ENCODE peak calls at places on chromosomes 2 and 18, in four cellular contexts. I is CD8-positive, alpha-beta T cell; Y is left ventricle myocardium inferior; D is psoas muscle. A is an unnamed sample. For H3K9me3, the result is how much of the 10 kb centered on the place peaks cover.

GRCh38 chr2:55112229-55113016 is 62.2 kb upstream of the RTN4 start:
- DNase-seq in I (no peak), D (peak), Y (peak), A (peak)

GRCh38 chr2:217277646-217278048 is 417.8 kb upstream of the TNP1 start:
- DNase-seq in D (no peak), I (no peak), Y (no peak), A (peak)

GRCh38 chr2:119066272-119066804 is 92.2 kb downstream of the C1QL2 start:
- DNase-seq in I (no peak), Y (no peak), D (no peak), A (no peak)

GRCh38 chr2:67825476-67825875 is 237.3 kb downstream of the C1D start:
- DNase-seq in Y (no peak), D (no peak), I (no peak), A (peak)

GRCh38 chr2:8315766-8316165 is 366.1 kb upstream of the ID2 start:
- DNase-seq in I (no peak), D (no peak), Y (no peak), A (peak)

GRCh38 chr2:152473151-152473857 is 138.3 kb downstream of the FMNL2 start:
- DNase-seq in D (no peak), I (no peak), Y (no peak), A (no peak)

GRCh38 chr2:144660518-144661316 is 140.8 kb upstream of the ZEB2 start:
- DNase-seq in D (no peak), Y (no peak), I (no peak), A (peak)

GRCh38 chr2:217060951-217061547 is 201.2 kb upstream of the TNP1 start:
- DNase-seq in D (no peak), I (no peak), Y (no peak), A (peak)

GRCh38 chr2:138269726-138270125 is 231.8 kb upstream of the SPOPL start:
- DNase-seq in Y (no peak), D (no peak), I (no peak), A (no peak)

GRCh38 chr2:216888907-216889622 is 29.2 kb upstream of the TNP1 start:
- DNase-seq in I (no peak), D (peak), Y (no peak), A (no peak)

GRCh38 chr2:239311132-239312040 is 89.4 kb downstream of the HDAC4 start:
- DNase-seq in D (peak), Y (peak), I (no peak), A (no peak)

GRCh38 chr2:229408356-229408755 is 137.3 kb upstream of the PID1 start:
- DNase-seq in Y (no peak), I (no peak), D (no peak), A (peak)

GRCh38 chr18:45576906-45577305 is 38.4 kb upstream of the SLC14A2 start:
- DNase-seq in D (no peak), Y (no peak), I (no peak), A (no peak)

GRCh38 chr2:146489386-146489785 is 1355.4 kb upstream of the ACVR2A start:
- DNase-seq in I (no peak), Y (no peak), D (no peak), A (peak)

GRCh38 chr2:222946700-222947278 is 86.0 kb downstream of the ACSL3 start:
- DNase-seq in I (no peak), Y (no peak), D (no peak), A (no peak)

GRCh38 chr2:104945866-104946265 is 92.0 kb downstream of the POU3F3 start:
- DNase-seq in I (no peak), D (no peak), Y (no peak), A (no peak)

GRCh38 chr2:240215676-240216051 is 75.2 kb upstream of the OTOS start:
- DNase-seq in D (no peak), I (no peak), Y (no peak), A (no peak)

GRCh38 chr2:10246370-10246769 is 56.3 kb upstream of the HPCAL1 start:
- DNase-seq in I (no peak), Y (no peak), D (peak), A (no peak)

GRCh38 chr2:53715568-53715967 is 52.0 kb upstream of the CHAC2 start:
- DNase-seq in D (no peak), Y (no peak), I (no peak), A (peak)

GRCh38 chr2:165008916-165009315 is 53.6 kb upstream of the SLC38A11 start:
- DNase-seq in Y (no peak), I (no peak), D (no peak), A (no peak)

GRCh38 chr2:120175000-120175581 is 48.1 kb downstream of the TMEM185B start:
- DNase-seq in Y (no peak), D (no peak), I (no peak), A (peak)

GRCh38 chr2:224252601-224253000 is 149.3 kb downstream of the FAM124B start:
- DNase-seq in I (no peak), Y (no peak), D (no peak), A (no peak)

GRCh38 chr2:217837001-217837491 is 165.7 kb downstream of the TNS1 start:
- DNase-seq in Y (peak), I (no peak), D (peak), A (no peak)

GRCh38 chr2:173860566-173860965 is 104.6 kb downstream of the SP3 start:
- DNase-seq in D (no peak), I (no peak), Y (no peak), A (no peak)

GRCh38 chr2:26172189-26172865 is 561 bp upstream of the GAREM2 start:
- DNase-seq in Y (no peak), D (no peak), I (no peak), A (no peak)

GRCh38 chr2:224062481-224063307 is 23.6 kb upstream of the SERPINE2 start:
- DNase-seq in D (no peak), I (no peak), Y (no peak), A (peak)

GRCh38 chr2:234249873-234250272 is 199.4 kb downstream of the SPP2 start:
- DNase-seq in D (no peak), I (no peak), Y (no peak), A (no peak)

GRCh38 chr2:69564604-69565003 is 78.9 kb downstream of the AAK1 start:
- DNase-seq in I (no peak), D (no peak), Y (no peak), A (no peak)

GRCh38 chr2:232668805-232669444 is 28.2 kb upstream of the GIGYF2 start:
- DNase-seq in D (no peak), Y (no peak), I (no peak), A (peak)

GRCh38 chr2:67502346-67503065 is 105.4 kb downstream of the ETAA1 start:
- DNase-seq in I (no peak), Y (no peak), D (no peak), A (no peak)

GRCh38 chr2:206845877-206846276 is 80.5 kb downstream of the FASTKD2 start:
- DNase-seq in D (no peak), Y (no peak), I (no peak), A (no peak)

GRCh38 chr2:174952607-174953006 is 52.6 kb downstream of the CHN1 start:
- DNase-seq in I (no peak), Y (no peak), D (no peak), A (peak)

DNA sequence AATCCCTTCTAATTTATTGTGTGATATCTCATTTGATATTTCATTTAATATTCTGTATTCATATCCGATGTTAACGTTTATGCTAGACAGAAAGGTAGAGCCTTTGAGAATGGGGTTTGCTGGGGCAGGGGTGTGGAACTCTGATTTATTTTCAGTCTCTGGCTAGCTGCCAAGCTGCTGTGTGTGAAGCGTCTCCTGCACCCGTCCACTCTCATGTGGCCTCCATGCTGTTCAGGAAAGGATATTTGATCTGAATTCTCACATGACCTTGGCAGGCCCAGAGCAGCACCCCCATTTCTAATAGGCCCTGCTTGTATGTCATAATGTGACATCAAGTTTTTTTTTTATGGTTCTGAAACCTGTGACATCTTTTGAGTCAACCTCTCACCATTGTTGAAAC is 1.6 kb downstream of the IL1R1 start:
- DNase-seq in D (no peak), I (no peak), Y (no peak), A (peak)
- H3K9me3 ChIP-seq in D (under half), I (under half), Y (under half), A (under half)

GRCh38 chr18:78074400-78075020 is 824.9 kb downstream of the GALR1 start:
- DNase-seq in D (no peak), I (no peak), Y (no peak), A (no peak)

GRCh38 chr18:78085241-78086185 is 835.9 kb downstream of the GALR1 start:
- DNase-seq in I (no peak), D (no peak), Y (no peak), A (no peak)

GRCh38 chr18:78080761-78081160 is 831.1 kb downstream of the GALR1 start:
- DNase-seq in Y (no peak), I (no peak), D (no peak), A (no peak)

GRCh38 chr18:78082776-78083175 is 833.1 kb downstream of the GALR1 start:
- DNase-seq in Y (no peak), D (no peak), I (no peak), A (no peak)

DNA sequence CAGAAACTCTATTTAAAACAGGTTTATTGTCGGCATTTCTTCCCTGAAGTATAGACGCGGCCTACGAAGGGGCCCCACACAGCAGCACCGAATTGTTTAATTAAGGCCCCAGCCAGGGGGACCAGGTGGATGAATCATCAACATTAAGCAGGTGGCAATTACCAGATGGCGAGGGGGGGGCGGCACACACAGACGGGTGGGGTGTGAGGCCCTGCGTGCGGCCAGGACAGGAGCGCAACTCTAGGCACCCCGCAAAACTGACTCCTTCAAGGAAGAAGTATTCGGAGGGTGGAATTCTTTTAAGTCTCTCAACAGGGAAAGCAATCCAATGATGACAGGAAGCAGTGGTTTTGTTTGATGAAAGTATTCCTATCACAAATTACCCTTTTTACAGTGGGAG is 830.4 kb downstream of the GALR1 start:
- DNase-seq in I (no peak), Y (no peak), D (no peak), A (no peak)
- H3K9me3 ChIP-seq in I (under half), Y (under half), D (under half), A (under half)

GRCh38 chr2:180763249-180763989 is 217.0 kb upstream of the UBE2E3 start:
- DNase-seq in Y (no peak), D (no peak), I (no peak), A (no peak)
- H3K9me3 ChIP-seq in Y (under half), D (under half), I (under half), A (under half)

GRCh38 chr2:63300835-63301234 is 250.2 kb downstream of the OTX1 start:
- DNase-seq in D (no peak), I (no peak), Y (no peak), A (no peak)

GRCh38 chr2:63301481-63301880 is 250.9 kb downstream of the OTX1 start:
- DNase-seq in D (no peak), I (no peak), Y (no peak), A (no peak)
- H3K9me3 ChIP-seq in D (under half), I (under half), Y (half or more), A (half or more)

GRCh38 chr2:108854484-108854883 is 67.9 kb downstream of the CCDC138 start:
- DNase-seq in Y (no peak), D (no peak), I (no peak), A (no peak)
- H3K9me3 ChIP-seq in Y (under half), D (under half), I (under half), A (under half)

DNA sequence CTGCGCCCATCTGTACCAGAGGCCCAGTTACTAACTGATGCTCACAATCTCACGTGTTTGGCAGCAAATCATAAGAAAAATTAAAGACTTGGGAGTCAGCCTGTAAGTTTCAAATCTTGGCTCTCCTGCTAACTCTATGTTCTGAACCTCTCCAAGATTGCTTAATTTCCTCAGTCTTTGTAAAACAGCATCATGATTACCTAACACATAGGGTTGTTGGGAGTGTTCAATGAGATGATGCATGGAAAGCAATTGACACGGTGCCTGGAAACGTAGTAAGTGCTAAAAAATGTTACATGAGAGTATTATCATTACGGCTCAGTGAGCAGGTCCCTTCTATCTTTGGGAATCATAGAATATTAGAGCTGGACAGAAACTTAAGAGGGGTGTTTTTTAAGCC is 497.6 kb upstream of the TCF4 start:
- DNase-seq in I (no peak), D (no peak), Y (no peak), A (peak)
- H3K9me3 ChIP-seq in I (under half), D (under half), Y (under half), A (under half)

GRCh38 chr2:236811062-236811656 is 241.5 kb downstream of the ACKR3 start:
- DNase-seq in I (no peak), D (no peak), Y (no peak), A (no peak)
- H3K9me3 ChIP-seq in I (under half), D (under half), Y (under half), A (under half)

GRCh38 chr2:27571197-27571596 is 11.6 kb upstream of the ZNF512 start:
- DNase-seq in Y (no peak), I (no peak), D (no peak), A (no peak)

GRCh38 chr2:27573452-27573851 is 9.4 kb upstream of the ZNF512 start:
- DNase-seq in D (no peak), Y (no peak), I (no peak), A (peak)

GRCh38 chr2:27572439-27572838 is 10.4 kb upstream of the ZNF512 start:
- DNase-seq in Y (no peak), D (no peak), I (no peak), A (no peak)

GRCh38 chr2:27571681-27572080 is 11.2 kb upstream of the ZNF512 start:
- DNase-seq in D (no peak), I (no peak), Y (no peak), A (no peak)

GRCh38 chr2:27572998-27573429 is 9.8 kb upstream of the ZNF512 start:
- DNase-seq in I (no peak), Y (no peak), D (no peak), A (no peak)
- H3K9me3 ChIP-seq in I (under half), Y (half or more), D (under half), A (under half)

DNA sequence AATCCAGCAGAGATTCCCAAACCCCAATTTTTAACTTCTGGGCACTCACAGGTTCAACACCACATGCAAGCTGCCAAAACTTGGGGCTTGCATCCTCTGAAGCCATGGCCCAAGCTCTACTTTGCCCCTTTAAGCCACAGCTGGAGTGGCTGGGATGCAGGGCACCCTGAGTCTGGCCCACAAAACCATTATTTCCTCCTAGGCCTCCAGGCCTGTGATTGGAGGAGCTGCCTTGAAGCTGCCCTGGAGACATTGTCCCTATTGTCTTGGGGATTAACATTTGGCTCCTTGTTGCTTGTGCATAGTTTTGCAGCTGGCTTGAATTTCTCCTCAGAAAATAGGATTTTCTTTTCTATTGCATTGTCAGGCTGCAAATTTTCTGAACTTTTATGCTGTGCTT is 109.8 kb upstream of the RPRM start:
- DNase-seq in Y (no peak), I (no peak), D (no peak), A (no peak)
- H3K9me3 ChIP-seq in Y (half or more), I (under half), D (under half), A (under half)

A was measured in mesenchymal stem cell.